ENCODE peak calls at places on chromosomes 16 and 17, in seven cellular contexts. N is activated CD4-positive, CD25-positive, alpha-beta regulatory T cell treated with anti-CD3 and anti-CD28 coated beads, Interleukin-2, amount 50 U/mL, for 72 hours; D is left ventricle myocardium inferior; W is D341Med; R is choroid plexus epithelial cell; A is HFF-Myc; I is stimulated activated CD8-positive, alpha-beta memory T cell treated with anti-CD3 and anti-CD28 coated beads, Interleukin-4, amount 100 ng/mL, for 24 hours. Y is an unnamed sample.

GRCh38 chr17:35645923-35646322 is 58.8 kb downstream of the AP2B1 start:
- DNase-seq in N (no peak), W (no peak), I (no peak), A (no peak), R (no peak), D (no peak), Y (no peak)

GRCh38 chr17:76442341-76443338 is 10.3 kb downstream of the UBE2O start:
- DNase-seq in I (no peak), R (peak), N (no peak), A (no peak), W (no peak), D (no peak), Y (no peak)

GRCh38 chr17:75064460-75064859 is 17.4 kb downstream of the KCTD2 start:
- DNase-seq in W (no peak), R (no peak), D (no peak), A (no peak), N (no peak), I (no peak), Y (no peak)

GRCh38 chr17:74972107-74972972 is at the start of gene HID1:
- DNase-seq in D (peak), N (peak), A (no peak), R (no peak), I (peak), W (peak), Y (peak)

GRCh38 chr16:70437582-70438324 is 1.1 kb downstream of the ST3GAL2 start:
- DNase-seq in D (no peak), W (no peak), N (no peak), R (peak), I (no peak), A (no peak), Y (no peak)

GRCh38 chr16:65523258-65523950 is 401.5 kb upstream of the CDH11 start:
- DNase-seq in I (no peak), N (no peak), W (no peak), A (no peak), R (no peak), D (no peak), Y (no peak)

GRCh38 chr16:4183258-4184037 is 58.4 kb downstream of the SRL start:
- DNase-seq in I (peak), A (peak), N (peak), W (peak), D (peak), R (peak), Y (peak)

GRCh38 chr16:30615358-30616076 is 5.3 kb upstream of the ZNF689 start:
- DNase-seq in W (peak), D (peak), A (no peak), R (peak), N (peak), I (peak), Y (no peak)

GRCh38 chr16:67652578-67653130 is 7.4 kb downstream of the ACD start:
- DNase-seq in W (peak), R (no peak), I (no peak), N (no peak), A (no peak), D (no peak), Y (peak)

GRCh38 chr17:11356371-11356770 is 115.4 kb downstream of the SHISA6 start:
- DNase-seq in W (no peak), N (no peak), R (no peak), A (no peak), I (no peak), D (no peak), Y (no peak)

GRCh38 chr17:55735784-55736405 is 13.2 kb upstream of the TMEM100 start:
- DNase-seq in A (no peak), W (peak), D (no peak), I (no peak), N (no peak), R (peak), Y (peak)

GRCh38 chr17:48107137-48108055 is at the start of gene SNX11:
- DNase-seq in I (peak), R (peak), D (peak), A (peak), W (peak), N (peak), Y (peak)

GRCh38 chr16:88525663-88525990 is 44.6 kb upstream of the ZC3H18 start:
- DNase-seq in D (no peak), W (no peak), N (no peak), I (no peak), A (no peak), R (no peak), Y (no peak)

GRCh38 chr16:11049396-11050059 is 105.2 kb downstream of the CLEC16A start:
- DNase-seq in I (no peak), A (no peak), D (no peak), W (no peak), N (no peak), R (no peak), Y (no peak)

GRCh38 chr16:56789360-56789759 is 59.4 kb downstream of the NUP93 start:
- DNase-seq in D (no peak), R (peak), I (no peak), A (no peak), W (peak), N (no peak), Y (peak)

GRCh38 chr16:64290461-64290860 is 831.4 kb downstream of the CDH11 start:
- DNase-seq in N (no peak), W (no peak), A (no peak), D (no peak), R (no peak), I (no peak), Y (no peak)

GRCh38 chr16:67237396-67238277 is 9.6 kb downstream of the FHOD1 start:
- DNase-seq in D (no peak), A (no peak), I (no peak), W (no peak), R (no peak), N (no peak), Y (peak)

GRCh38 chr17:45129940-45130639 is 2.2 kb downstream of the PLCD3 start:
- DNase-seq in A (no peak), I (no peak), N (no peak), W (peak), D (no peak), R (no peak), Y (peak)

Y was measured in right cardiac atrium.